ENCODE peak calls at places on chromosomes 1 and 21, in nine cellular contexts. P is OCI-LY7, Z is fibroblast of lung, N is HL-60, V is tibial artery, J is Peyer's patch, F is lower lobe of right lung, Q is tibial nerve, C is endodermal cell. U is an unnamed sample.

GRCh38 chr1:54230507-54231339 is 30.8 kb downstream of the MRPL37 start:
- DNase-seq in P (no peak), Z (no peak), N (no peak), V (no peak), J (no peak), F (no peak), Q (no peak), C (no peak), U (no peak)

GRCh38 chr1:39995973-39996393 is 41.0 kb downstream of the MFSD2A start:
- DNase-seq in P (peak), Z (no peak), N (no peak), V (no peak), J (peak), F (no peak), Q (no peak), C (peak), U (no peak)

GRCh38 chr21:16070207-16070651 is 340.4 kb downstream of the USP25 start:
- DNase-seq in P (no peak), Z (peak), N (no peak), V (no peak), J (no peak), F (no peak), Q (no peak), C (no peak), U (no peak)

GRCh38 chr1:231808990-231809389 is 182.4 kb downstream of the DISC1 start:
- DNase-seq in P (no peak), Z (peak), N (no peak), V (no peak), J (no peak), F (no peak), Q (no peak), C (peak), U (peak)

GRCh38 chr1:14897080-14897449 is 256.5 kb upstream of the TMEM51 start:
- DNase-seq in P (peak), Z (peak), N (no peak), V (no peak), J (no peak), F (no peak), Q (no peak), C (no peak), U (no peak)

GRCh38 chr1:154595621-154596020 is 12.4 kb downstream of the ADAR start:
- DNase-seq in P (no peak), Z (peak), N (no peak), V (no peak), J (no peak), F (no peak), Q (no peak), C (no peak), U (no peak)

GRCh38 chr1:150572918-150573647 is 6.3 kb downstream of the MCL1 start:
- DNase-seq in P (peak), Z (no peak), N (no peak), V (no peak), J (no peak), F (no peak), Q (no peak), C (peak), U (no peak)

GRCh38 chr1:246772686-246773085 is 48.5 kb downstream of the SCCPDH start:
- DNase-seq in P (peak), Z (no peak), N (no peak), V (no peak), J (no peak), F (no peak), Q (no peak), C (no peak), U (no peak)

GRCh38 chr1:205046870-205047269 is 3.9 kb downstream of the CNTN2 start:
- DNase-seq in P (no peak), Z (no peak), N (no peak), V (no peak), J (no peak), F (no peak), Q (no peak), C (no peak), U (no peak)

GRCh38 chr1:245469734-245470133 is 314.9 kb downstream of the KIF26B start:
- DNase-seq in P (no peak), Z (no peak), N (no peak), V (no peak), J (no peak), F (no peak), Q (no peak), C (no peak), U (no peak)

GRCh38 chr1:33088119-33088906 is 7.4 kb downstream of the AZIN2 start:
- DNase-seq in P (peak), Z (peak), N (no peak), V (no peak), J (peak), F (no peak), Q (no peak), C (no peak), U (no peak)

GRCh38 chr1:115402753-115403184 is 64.7 kb upstream of the NGF start:
- DNase-seq in P (no peak), Z (peak), N (no peak), V (no peak), J (no peak), F (no peak), Q (no peak), C (no peak), U (no peak)

GRCh38 chr1:154557248-154557938 is 1.1 kb downstream of the UBE2Q1 start:
- DNase-seq in P (peak), Z (no peak), N (no peak), V (no peak), J (no peak), F (no peak), Q (no peak), C (no peak), U (no peak)

GRCh38 chr1:247386695-247387094 is 29.3 kb upstream of the NLRP3 start:
- DNase-seq in P (no peak), Z (peak), N (no peak), V (no peak), J (no peak), F (no peak), Q (no peak), C (no peak), U (no peak)

GRCh38 chr1:99869304-99869703 is 19.1 kb downstream of the AGL start:
- DNase-seq in P (no peak), Z (peak), N (peak), V (no peak), J (no peak), F (no peak), Q (no peak), C (no peak), U (no peak)

GRCh38 chr1:246640747-246641146 is 74.5 kb downstream of the CNST start:
- DNase-seq in P (no peak), Z (no peak), N (no peak), V (no peak), J (no peak), F (no peak), Q (no peak), C (no peak), U (no peak)

GRCh38 chr21:37562920-37563640 is 196.5 kb downstream of the DYRK1A start:
- DNase-seq in P (no peak), Z (no peak), N (peak), V (no peak), J (peak), F (peak), Q (peak), C (no peak), U (no peak)

GRCh38 chr1:247390116-247390791 is 25.7 kb upstream of the NLRP3 start:
- DNase-seq in P (peak), Z (peak), N (peak), V (peak), J (peak), F (peak), Q (peak), C (peak), U (peak)

GRCh38 chr1:225441314-225442119 is 13.7 kb upstream of the LBR start:
- DNase-seq in P (peak), Z (no peak), N (no peak), V (no peak), J (no peak), F (no peak), Q (no peak), C (no peak), U (no peak)
- TF ChIP-seq CTCF in P (peak), Z (peak), N (no peak), V (no peak), J (no peak), F (no peak), Q (no peak), C (peak), U (no peak)

GRCh38 chr21:42964086-42964485 is 10.3 kb upstream of the PKNOX1 start:
- DNase-seq in P (no peak), Z (no peak), N (no peak), V (no peak), J (no peak), F (no peak), Q (no peak), C (no peak), U (no peak)
- H3K27ac ChIP-seq in P (no peak), Z (no peak), N (no peak), V (no peak), J (no peak), F (no peak), Q (no peak), C (no peak), U (no peak)

GRCh38 chr21:42061866-42062542 is 9.1 kb upstream of the UMODL1 start:
- DNase-seq in P (peak), Z (no peak), N (no peak), V (no peak), J (no peak), F (no peak), Q (no peak), C (no peak), U (no peak)
- TF ChIP-seq CTCF in P (no peak), Z (no peak), N (no peak), V (no peak), J (no peak), F (no peak), Q (no peak), C (no peak), U (no peak)

GRCh38 chr1:207055386-207056001 is 2.4 kb downstream of the PFKFB2 start:
- DNase-seq in P (no peak), Z (no peak), N (no peak), V (no peak), J (no peak), F (no peak), Q (no peak), C (no peak), U (no peak)
- H3K27ac ChIP-seq in P (peak), Z (no peak), N (no peak), V (no peak), J (no peak), F (no peak), Q (peak), C (no peak), U (no peak)

GRCh38 chr1:28091043-28091781 is 2.8 kb upstream of the EYA3 start:
- DNase-seq in P (peak), Z (peak), N (no peak), V (peak), J (peak), F (peak), Q (peak), C (peak), U (peak)

GRCh38 chr1:28086651-28087050 is 1.8 kb downstream of the EYA3 start:
- DNase-seq in P (peak), Z (no peak), N (no peak), V (no peak), J (no peak), F (no peak), Q (no peak), C (no peak), U (no peak)

GRCh38 chr1:28085129-28085528 is 3.3 kb downstream of the EYA3 start:
- DNase-seq in P (peak), Z (no peak), N (no peak), V (no peak), J (no peak), F (no peak), Q (no peak), C (peak), U (no peak)

GRCh38 chr1:28088168-28088961 is at the start of gene EYA3:
- DNase-seq in P (peak), Z (peak), N (peak), V (peak), J (peak), F (peak), Q (peak), C (peak), U (peak)

DNA sequence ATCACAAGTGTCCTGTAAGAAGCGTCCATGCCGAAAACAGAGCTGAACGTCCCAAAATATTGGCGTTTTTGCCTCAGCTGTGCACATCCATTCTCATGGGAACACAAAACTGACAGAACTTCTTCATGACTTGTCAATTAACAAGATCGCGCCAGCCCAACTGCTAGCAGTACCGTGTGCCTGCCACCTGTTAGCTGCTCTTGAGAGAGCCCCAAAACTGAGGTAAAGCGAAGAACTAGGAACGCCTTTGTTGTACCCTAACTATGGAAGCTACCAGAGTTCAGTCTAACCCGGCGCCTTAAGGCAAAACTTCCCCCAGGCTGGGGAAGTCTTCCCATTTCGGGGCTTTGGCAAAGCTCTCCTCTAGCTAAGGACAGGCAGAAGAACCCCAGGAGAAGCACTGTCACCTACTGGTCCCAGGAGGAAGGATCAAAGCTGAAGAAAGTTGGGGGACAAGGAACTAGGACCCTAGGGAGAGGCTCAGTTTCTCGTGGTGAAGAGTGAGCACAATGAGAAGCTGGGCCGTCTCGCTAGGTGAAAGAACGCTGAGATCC is 719 bp downstream of the EYA3 start:
- DNase-seq in P (peak), Z (no peak), N (peak), V (no peak), J (no peak), F (no peak), Q (no peak), C (peak), U (peak)
- TF ChIP-seq CTCF in P (peak), Z (peak), N (no peak), V (no peak), J (no peak), F (no peak), Q (no peak), C (peak), U (no peak)

GRCh38 chr1:173988068-173988467 is 34.1 kb downstream of the RC3H1 start:
- DNase-seq in P (no peak), Z (no peak), N (no peak), V (no peak), J (no peak), F (no peak), Q (no peak), C (no peak), U (no peak)

DNA sequence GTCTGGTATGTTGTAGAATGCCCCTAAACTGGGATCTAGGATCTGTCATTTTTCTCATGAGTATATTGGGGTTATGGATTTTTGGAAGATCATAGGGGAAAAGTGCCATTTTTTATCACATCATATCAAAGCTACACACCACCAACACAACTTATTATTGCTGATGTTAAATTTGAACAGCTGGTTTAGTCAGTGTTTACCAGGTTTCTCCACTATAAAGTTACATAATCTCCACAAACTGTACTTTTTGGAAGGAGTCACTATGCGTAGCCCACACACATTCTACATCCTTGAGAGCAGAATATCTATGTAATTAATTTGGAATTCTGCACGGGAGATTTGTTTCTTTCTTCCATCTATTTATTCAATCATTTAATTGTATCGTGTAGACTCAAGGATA is 35.2 kb downstream of the RC3H1 start:
- DNase-seq in P (no peak), Z (no peak), N (no peak), V (no peak), J (no peak), F (no peak), Q (no peak), C (no peak), U (no peak)
- H3K27ac ChIP-seq in P (no peak), Z (no peak), N (no peak), V (no peak), J (no peak), F (no peak), Q (no peak), C (no peak), U (no peak)

GRCh38 chr1:21820597-21821232 is 8.7 kb downstream of the LDLRAD2 start:
- DNase-seq in P (no peak), Z (no peak), N (no peak), V (no peak), J (no peak), F (no peak), Q (no peak), C (no peak), U (no peak)

GRCh38 chr1:21821385-21822019 is 9.4 kb downstream of the LDLRAD2 start:
- DNase-seq in P (no peak), Z (no peak), N (no peak), V (no peak), J (no peak), F (no peak), Q (no peak), C (peak), U (no peak)

GRCh38 chr1:21823206-21823979 is 11.3 kb downstream of the LDLRAD2 start:
- DNase-seq in P (no peak), Z (no peak), N (no peak), V (no peak), J (no peak), F (peak), Q (no peak), C (no peak), U (no peak)

GRCh38 chr1:21823980-21824702 is 12.1 kb downstream of the LDLRAD2 start:
- DNase-seq in P (no peak), Z (no peak), N (no peak), V (no peak), J (no peak), F (no peak), Q (no peak), C (no peak), U (no peak)

DNA sequence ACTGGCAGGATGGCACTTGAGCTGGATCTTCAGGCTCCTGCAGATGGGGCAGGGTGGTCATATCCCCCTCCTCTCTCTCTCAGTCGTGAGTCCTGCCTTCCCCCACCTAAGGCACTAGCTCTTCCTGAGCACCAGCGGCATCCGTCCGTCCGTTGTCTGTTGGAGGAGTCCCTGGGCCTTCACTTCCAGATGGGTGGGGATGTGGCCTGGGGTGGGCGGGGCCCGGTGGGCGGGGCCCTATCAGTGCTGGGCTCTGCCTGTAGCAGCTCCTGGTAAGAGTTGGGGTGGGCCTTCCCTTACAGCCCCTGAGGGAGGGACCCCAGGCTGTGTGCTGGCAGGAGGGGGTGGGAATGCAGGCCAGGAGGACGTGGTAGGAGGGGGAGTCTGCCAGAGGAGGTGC is 10.3 kb downstream of the LDLRAD2 start:
- DNase-seq in P (no peak), Z (no peak), N (no peak), V (no peak), J (no peak), F (no peak), Q (no peak), C (peak), U (peak)
- TF ChIP-seq CTCF in P (no peak), Z (no peak), N (no peak), V (no peak), J (no peak), F (no peak), Q (no peak), C (no peak), U (no peak)

GRCh38 chr1:41416081-41416480 is 54.8 kb downstream of the FOXO6 start:
- DNase-seq in P (no peak), Z (no peak), N (no peak), V (no peak), J (no peak), F (no peak), Q (no peak), C (no peak), U (no peak)

GRCh38 chr1:41417746-41418145 is 56.5 kb downstream of the FOXO6 start:
- DNase-seq in P (no peak), Z (no peak), N (no peak), V (no peak), J (no peak), F (no peak), Q (no peak), C (no peak), U (no peak)

GRCh38 chr1:41414716-41415306 is 53.6 kb downstream of the FOXO6 start:
- DNase-seq in P (no peak), Z (no peak), N (no peak), V (no peak), J (no peak), F (no peak), Q (no peak), C (no peak), U (no peak)

GRCh38 chr1:41417335-41417682 is 56.1 kb downstream of the FOXO6 start:
- DNase-seq in P (no peak), Z (no peak), N (no peak), V (no peak), J (no peak), F (no peak), Q (no peak), C (no peak), U (no peak)

GRCh38 chr1:41416552-41417334 is 55.5 kb downstream of the FOXO6 start:
- DNase-seq in P (peak), Z (peak), N (peak), V (peak), J (peak), F (peak), Q (peak), C (peak), U (peak)
- H3K27ac ChIP-seq in P (no peak), Z (no peak), N (no peak), V (no peak), J (no peak), F (no peak), Q (no peak), C (no peak), U (peak)

GRCh38 chr1:37622131-37622530 is 12.6 kb downstream of the RSPO1 start:
- DNase-seq in P (no peak), Z (no peak), N (no peak), V (no peak), J (no peak), F (no peak), Q (no peak), C (peak), U (no peak)
- TF ChIP-seq CTCF in P (peak), Z (no peak), N (no peak), V (no peak), J (no peak), F (no peak), Q (no peak), C (peak), U (no peak)

GRCh38 chr1:72586023-72586685 is 303.8 kb upstream of the NEGR1 start:
- DNase-seq in P (no peak), Z (no peak), N (no peak), V (no peak), J (no peak), F (no peak), Q (no peak), C (no peak), U (no peak)
- H3K27ac ChIP-seq in P (no peak), Z (no peak), N (no peak), V (no peak), J (no peak), F (no peak), Q (no peak), C (no peak), U (no peak)

U was measured in RWPE1.